ENCODE peak calls at places on chromosomes 1 and 21, in four cellular contexts. U is midbrain; Z is stimulated activated CD4-positive, alpha-beta T cell treated with anti-CD3 and anti-CD28 coated beads, TNF-alpha, amount 100 ng/mL, for 48 hours; J is mucosa of descending colon. H is an unnamed sample.

GRCh38 chr1:243580072-243580471 is 270.0 kb downstream of the AKT3 start:
- DNase-seq in U (no peak), Z (no peak), J (no peak), H (no peak)

GRCh38 chr1:94532077-94532476 is 9.5 kb downstream of the F3 start:
- DNase-seq in U (no peak), Z (no peak), J (no peak), H (no peak)

GRCh38 chr1:38962560-38962959 is 20.9 kb upstream of the RHBDL2 start:
- DNase-seq in U (no peak), Z (no peak), J (no peak), H (no peak)

GRCh38 chr1:154431586-154432373 is 26.6 kb downstream of the IL6R start:
- DNase-seq in U (no peak), Z (peak), J (no peak), H (peak)

GRCh38 chr21:17612023-17612564 is 607 bp downstream of the BTG3 start:
- DNase-seq in U (no peak), Z (no peak), J (peak), H (no peak)

GRCh38 chr1:87202922-87203655 is 125.6 kb upstream of the LMO4 start:
- DNase-seq in U (no peak), Z (no peak), J (no peak), H (no peak)

GRCh38 chr1:171127481-171127880 is 36.8 kb downstream of the FMO3 start:
- DNase-seq in U (no peak), Z (no peak), J (no peak), H (no peak)

GRCh38 chr21:44845418-44846200 is 27.7 kb upstream of the SUMO3 start:
- DNase-seq in U (peak), Z (peak), J (peak), H (no peak)

GRCh38 chr1:209504571-209504970 is 78.9 kb upstream of the CAMK1G start:
- DNase-seq in U (no peak), Z (no peak), J (no peak), H (no peak)

GRCh38 chr21:38794978-38795377 is 10.8 kb upstream of the ETS2 start:
- DNase-seq in U (no peak), Z (no peak), J (peak), H (no peak)

GRCh38 chr1:85611856-85612255 is 31.3 kb downstream of the CCN1 start:
- DNase-seq in U (no peak), Z (no peak), J (peak), H (peak)

GRCh38 chr1:183194527-183195145 is 8.6 kb downstream of the LAMC2 start:
- DNase-seq in U (no peak), Z (no peak), J (no peak), H (no peak)

GRCh38 chr1:30275926-30276736 is 447.3 kb downstream of the MATN1 start:
- DNase-seq in U (no peak), Z (no peak), J (no peak), H (no peak)

GRCh38 chr1:117630423-117630998 is 24.7 kb downstream of the TENT5C start:
- DNase-seq in U (no peak), Z (no peak), J (no peak), H (no peak)

H was measured in retinal pigment epithelial cell.